ENCODE peak calls at places on chromosome 5, in nine cellular contexts. X is psoas muscle; C is lung; J is heart left ventricle; E is neural progenitor cell; A is breast epithelium; Z is A673; N is CD8-positive, alpha-beta T cell; P is astrocyte of the spinal cord. Y is an unnamed sample.

GRCh38 chr5:104247260-104247659 is 684.7 kb upstream of the NUDT12 start:
- DNase-seq in X (no peak), C (no peak), J (no peak), E (no peak), A (no peak), Z (no peak), N (no peak), P (no peak), Y (no peak)

GRCh38 chr5:2869471-2869870 is 118.0 kb upstream of the IRX2 start:
- DNase-seq in X (no peak), C (no peak), J (no peak), E (no peak), A (no peak), Z (no peak), N (no peak), P (no peak), Y (no peak)

GRCh38 chr5:96809898-96810297 is 2.2 kb upstream of the ERAP1 start:
- DNase-seq in X (no peak), C (peak; percentile 60), J (peak; percentile 27), E (no peak), A (no peak), Z (no peak), N (peak; percentile 28), P (no peak), Y (no peak)

GRCh38 chr5:145919413-145919812 is 17.0 kb upstream of the SH3RF2 start:
- DNase-seq in X (no peak), C (no peak), J (no peak), E (no peak), A (no peak), Z (no peak), N (no peak), P (no peak), Y (no peak)

GRCh38 chr5:141816598-141817399 is 61.4 kb downstream of the PCDH1 start:
- DNase-seq in X (no peak), C (no peak), J (no peak), E (peak; percentile 94), A (no peak), Z (peak; percentile 60), N (no peak), P (no peak), Y (no peak)

GRCh38 chr5:45639038-45639437 is 57.1 kb downstream of the HCN1 start:
- DNase-seq in X (no peak), C (no peak), J (no peak), E (no peak), A (no peak), Z (peak; percentile 20), N (no peak), P (no peak), Y (no peak)

GRCh38 chr5:113387844-113388243 is 46.9 kb downstream of the TSSK1B start:
- DNase-seq in X (no peak), C (no peak), J (no peak), E (no peak), A (no peak), Z (peak; percentile 52), N (no peak), P (no peak), Y (no peak)

GRCh38 chr5:116076496-116076895 is 8.3 kb upstream of the COMMD10 start:
- DNase-seq in X (no peak), C (no peak), J (no peak), E (no peak), A (no peak), Z (no peak), N (no peak), P (no peak), Y (no peak)

GRCh38 chr5:19314840-19315239 is 673.2 kb downstream of the CDH18 start:
- DNase-seq in X (no peak), C (no peak), J (no peak), E (no peak), A (no peak), Z (no peak), N (no peak), P (peak; percentile 59), Y (peak; percentile 65)

DNA sequence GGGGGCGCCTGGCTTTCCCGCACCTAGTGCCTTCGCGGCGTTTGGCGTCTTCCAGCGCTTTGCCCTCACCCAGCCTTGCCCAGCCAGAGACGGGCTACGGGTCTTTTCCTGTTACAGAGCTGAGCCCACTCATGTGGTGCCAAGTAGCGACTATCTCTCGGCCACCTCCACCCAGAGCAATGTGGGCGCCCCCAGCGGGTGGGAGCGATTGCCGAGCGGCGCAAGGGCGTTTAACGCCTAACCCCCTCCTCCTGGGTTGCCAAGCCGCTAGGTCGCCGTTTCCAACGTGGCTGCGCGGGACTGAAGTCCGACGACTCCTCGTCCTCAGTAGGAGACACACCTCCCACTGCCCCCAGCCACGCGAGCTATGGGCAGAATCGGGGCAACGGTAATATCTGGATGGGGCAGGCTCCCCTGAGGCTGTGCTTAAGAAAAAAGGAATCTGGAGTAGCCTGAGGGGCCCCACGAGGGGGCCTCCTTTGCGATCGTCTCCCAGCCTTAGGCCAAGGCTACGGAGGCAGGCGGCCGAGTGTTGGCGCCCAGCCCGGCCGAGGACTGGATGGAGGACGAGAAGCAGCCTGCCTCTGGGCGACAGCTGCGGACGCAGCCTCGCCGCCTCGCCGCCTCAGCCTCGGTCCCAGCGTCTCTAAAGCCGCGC is 5.8 kb downstream of the TLX3 start:
- DNase-seq in X (peak; percentile 57), C (no peak), J (no peak), E (peak; percentile 46), A (no peak), Z (no peak), N (no peak), P (peak; percentile 13), Y (no peak)
- H3K4me3 ChIP-seq in X (peak overlapping the region; percentile 37), C (no peak overlapping the region), J (peak overlapping the region; percentile 18), E (no peak overlapping the region), A (peak overlapping the region; percentile 3), Z (no peak overlapping the region), N (no peak overlapping the region), P (no peak overlapping the region), Y (no peak overlapping the region)

GRCh38 chr5:32151198-32151597 is 22.9 kb downstream of the GOLPH3 start:
- DNase-seq in X (no peak), C (no peak), J (no peak), E (no peak), A (no peak), Z (no peak), N (no peak), P (no peak), Y (peak; percentile 11)
- TF ChIP-seq CTCF in X (no peak), C (no peak), J (no peak), E (no peak), A (no peak), Z (no peak), N (no peak), P (no peak), Y (no peak)

GRCh38 chr5:132821350-132821749 is 8.2 kb downstream of the SOWAHA start:
- DNase-seq in X (no peak), C (no peak), J (no peak), E (no peak), A (no peak), Z (no peak), N (no peak), P (no peak), Y (no peak)

GRCh38 chr5:132821791-132822190 is 8.7 kb downstream of the SHROOM1 start:
- DNase-seq in X (no peak), C (no peak), J (peak; percentile 30), E (no peak), A (no peak), Z (no peak), N (no peak), P (no peak), Y (no peak)

GRCh38 chr5:132824426-132824825 is 6.0 kb downstream of the SHROOM1 start:
- DNase-seq in X (no peak), C (no peak), J (no peak), E (no peak), A (no peak), Z (no peak), N (no peak), P (no peak), Y (no peak)

GRCh38 chr5:132823481-132824050 is 6.9 kb downstream of the SHROOM1 start:
- DNase-seq in X (no peak), C (no peak), J (no peak), E (no peak), A (no peak), Z (no peak), N (no peak), P (no peak), Y (no peak)

DNA sequence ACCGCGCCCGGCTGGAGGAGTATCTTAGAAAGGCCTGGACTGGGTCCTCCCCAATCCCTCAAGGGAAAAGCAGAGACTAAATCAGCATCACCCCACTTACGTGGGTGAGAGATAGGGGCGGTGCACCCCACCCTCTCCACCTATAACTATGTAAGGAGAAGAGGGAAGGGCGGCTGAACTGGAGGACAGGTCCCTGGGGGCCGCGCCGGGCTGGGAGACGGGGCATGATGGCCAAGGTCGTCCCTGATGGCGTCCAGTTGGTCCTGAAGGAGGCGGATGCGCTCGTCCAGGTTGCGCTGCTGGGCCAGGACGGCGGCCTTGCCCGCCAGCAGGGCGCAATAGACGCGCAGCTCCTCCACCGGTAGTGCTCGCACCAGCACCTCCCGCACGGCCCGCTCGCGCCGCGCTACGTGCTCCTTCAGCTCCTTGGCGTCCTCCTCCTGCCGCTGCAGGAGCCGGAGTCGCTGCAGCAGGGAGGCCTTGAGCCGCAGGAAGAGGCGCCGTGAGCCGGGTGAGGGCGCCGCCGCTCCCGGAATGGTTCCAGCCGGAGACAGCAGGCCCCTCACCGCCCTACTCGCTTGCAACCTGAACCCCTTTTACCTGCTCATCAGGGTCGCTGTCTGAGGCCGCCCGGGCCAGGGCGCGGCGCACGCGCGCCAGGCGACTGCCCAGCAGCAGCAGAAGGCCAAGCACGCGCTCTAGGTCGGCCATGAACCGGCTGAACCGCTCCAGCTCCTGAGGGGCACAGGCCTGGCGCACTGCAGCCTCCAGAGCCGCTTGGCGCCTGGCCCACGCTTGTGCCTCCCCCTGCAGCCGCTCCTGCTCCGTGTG is 7.6 kb downstream of the SHROOM1 start:
- DNase-seq in X (no peak), C (no peak), J (peak; percentile 47), E (peak; percentile 85), A (no peak), Z (no peak), N (no peak), P (peak; percentile 48), Y (no peak)
- H3K4me3 ChIP-seq in X (peak overlapping the region; percentile 29), C (no peak overlapping the region), J (peak overlapping the region; percentile 28), E (peak overlapping the region; percentile 45), A (no peak overlapping the region), Z (no peak overlapping the region), N (no peak overlapping the region), P (peak overlapping the region; percentile 12), Y (no peak overlapping the region)

GRCh38 chr5:139063664-139064054 is 134.5 kb downstream of the SIL1 start:
- DNase-seq in X (no peak), C (no peak), J (no peak), E (no peak), A (no peak), Z (no peak), N (no peak), P (no peak), Y (no peak)

GRCh38 chr5:139065296-139065695 is 132.9 kb downstream of the SIL1 start:
- DNase-seq in X (no peak), C (no peak), J (no peak), E (no peak), A (no peak), Z (no peak), N (no peak), P (no peak), Y (peak; percentile 61)

GRCh38 chr5:139064613-139065012 is 133.6 kb downstream of the SIL1 start:
- DNase-seq in X (no peak), C (peak; percentile 66), J (no peak), E (no peak), A (no peak), Z (no peak), N (no peak), P (no peak), Y (peak; percentile 35)

GRCh38 chr5:139068060-139068459 is 130.1 kb downstream of the SIL1 start:
- DNase-seq in X (no peak), C (no peak), J (no peak), E (no peak), A (no peak), Z (no peak), N (no peak), P (no peak), Y (no peak)

GRCh38 chr5:139068494-139069152 is 129.5 kb downstream of the SIL1 start:
- DNase-seq in X (no peak), C (no peak), J (no peak), E (no peak), A (no peak), Z (no peak), N (no peak), P (no peak), Y (no peak)
- TF ChIP-seq CTCF in X (no peak), C (no peak), J (no peak), E (no peak), A (no peak), Z (no peak), N (no peak), P (no peak), Y (no peak)

Y was measured in PC-9.